ENCODE peak calls at places on chromosome 9, in six cellular contexts. D is AG20443; R is NCI-H2029; O is stimulated activated naive CD8-positive, alpha-beta T cell treated with anti-CD3 and anti-CD28 coated beads, Interleukin-15, amount 100 ng/mL, for 72 hours; T is HTR-8/SVneo; H is T47D. W is an unnamed sample.
A peak's percentile ranks its signal among the peaks of the same experiment; 100 is the strongest.

GRCh38 chr9:36765077-36765390 is 192.3 kb downstream of the MELK start:
- DNase-seq in D (no peak), R (peak; percentile 68), O (no peak), T (no peak), H (no peak), W (no peak)

GRCh38 chr9:87464110-87464991 is 33.3 kb upstream of the DAPK1 start:
- DNase-seq in D (peak; percentile 41), R (no peak), O (peak; percentile 25), T (no peak), H (no peak), W (no peak)

GRCh38 chr9:6827370-6827949 is 69.7 kb downstream of the KDM4C start:
- DNase-seq in D (peak; percentile 29), R (no peak), O (peak; percentile 47), T (peak; percentile 63), H (peak; percentile 8), W (peak; percentile 11)

GRCh38 chr9:95874303-95874988 is 1.0 kb upstream of the ERCC6L2 start:
- DNase-seq in D (peak; percentile 21), R (no peak), O (no peak), T (no peak), H (no peak), W (no peak)

GRCh38 chr9:19127881-19128719 is 808 bp upstream of the PLIN2 start:
- DNase-seq in D (no peak), R (no peak), O (no peak), T (no peak), H (no peak), W (no peak)

GRCh38 chr9:20561542-20561941 is 60.8 kb downstream of the MLLT3 start:
- DNase-seq in D (no peak), R (no peak), O (no peak), T (no peak), H (no peak), W (no peak)

GRCh38 chr9:91905958-91906585 is 44.0 kb downstream of the ROR2 start:
- DNase-seq in D (no peak), R (no peak), O (peak; percentile 62), T (no peak), H (peak; percentile 49), W (no peak)

GRCh38 chr9:17315341-17315740 is 180.5 kb downstream of the CNTLN start:
- DNase-seq in D (peak; percentile 18), R (no peak), O (no peak), T (no peak), H (no peak), W (no peak)

GRCh38 chr9:124776613-124776951 is 351 bp upstream of the OLFML2A start:
- DNase-seq in D (no peak), R (no peak), O (no peak), T (no peak), H (no peak), W (no peak)

GRCh38 chr9:119027901-119028699 is 341.1 kb downstream of the BRINP1 start:
- DNase-seq in D (no peak), R (no peak), O (no peak), T (no peak), H (no peak), W (no peak)

GRCh38 chr9:22119537-22120167 is 110.5 kb upstream of the CDKN2B start:
- DNase-seq in D (no peak), R (no peak), O (no peak), T (no peak), H (no peak), W (no peak)

GRCh38 chr9:128733256-128733655 is 9.3 kb upstream of the ZDHHC12 start:
- DNase-seq in D (peak; percentile 73), R (no peak), O (no peak), T (peak; percentile 80), H (peak; percentile 82), W (peak; percentile 84)

GRCh38 chr9:79610019-79610760 is 38.4 kb downstream of the TLE4 start:
- DNase-seq in D (peak; percentile 16), R (no peak), O (no peak), T (no peak), H (no peak), W (no peak)

GRCh38 chr9:84702469-84702868 is 32.9 kb downstream of the NTRK2 start:
- DNase-seq in D (no peak), R (no peak), O (no peak), T (no peak), H (no peak), W (no peak)

GRCh38 chr9:131755541-131756198 is 15.8 kb upstream of the RAPGEF1 start:
- DNase-seq in D (peak; percentile 87), R (peak; percentile 86), O (peak; percentile 88), T (peak; percentile 81), H (peak; percentile 59), W (peak; percentile 82)

GRCh38 chr9:18385676-18386075 is 88.3 kb upstream of the ADAMTSL1 start:
- DNase-seq in D (peak; percentile 32), R (no peak), O (no peak), T (no peak), H (no peak), W (no peak)

GRCh38 chr9:88378317-88378716 is 9.9 kb upstream of the SPIN1 start:
- DNase-seq in D (peak; percentile 14), R (no peak), O (no peak), T (no peak), H (no peak), W (no peak)

GRCh38 chr9:31272456-31273295 is 1111.8 kb upstream of the ACO1 start:
- DNase-seq in D (no peak), R (no peak), O (peak; percentile 35), T (no peak), H (no peak), W (no peak)

GRCh38 chr9:75156838-75157237 is 68.5 kb downstream of the OSTF1 start:
- DNase-seq in D (no peak), R (no peak), O (no peak), T (no peak), H (no peak), W (no peak)

GRCh38 chr9:5574998-5575397 is 53.9 kb upstream of the RIC1 start:
- DNase-seq in D (no peak), R (no peak), O (no peak), T (no peak), H (no peak), W (no peak)

GRCh38 chr9:117825609-117826347 is 121.6 kb downstream of the TLR4 start:
- DNase-seq in D (no peak), R (no peak), O (peak; percentile 59), T (no peak), H (no peak), W (no peak)

GRCh38 chr9:38211002-38211401 is 142.0 kb upstream of the SHB start:
- DNase-seq in D (no peak), R (no peak), O (no peak), T (no peak), H (no peak), W (no peak)

GRCh38 chr9:132214027-132214622 is 52.3 kb downstream of the NTNG2 start:
- DNase-seq in D (peak; percentile 95), R (peak; percentile 91), O (no peak), T (peak; percentile 92), H (peak; percentile 43), W (peak; percentile 63)

GRCh38 chr9:13552606-13553215 is 273.2 kb upstream of the MPDZ start:
- DNase-seq in D (no peak), R (peak; percentile 77), O (no peak), T (no peak), H (no peak), W (no peak)

GRCh38 chr9:21455320-21455719 is 15.1 kb downstream of the IFNA1 start:
- DNase-seq in D (peak; percentile 65), R (no peak), O (peak; percentile 25), T (peak; percentile 7), H (peak; percentile 18), W (no peak)

GRCh38 chr9:6845881-6846280 is 88.1 kb downstream of the KDM4C start:
- DNase-seq in D (peak; percentile 25), R (no peak), O (no peak), T (peak; percentile 26), H (peak; percentile 54), W (peak; percentile 6)

GRCh38 chr9:126809068-126809467 is 4.2 kb downstream of the ZBTB43 start:
- DNase-seq in D (no peak), R (no peak), O (no peak), T (no peak), H (no peak), W (no peak)

GRCh38 chr9:89806371-89807100 is 201.7 kb downstream of the GADD45G start:
- DNase-seq in D (no peak), R (no peak), O (no peak), T (no peak), H (no peak), W (no peak)

GRCh38 chr9:130660683-130661460 is 3.5 kb upstream of the PRDM12 start:
- DNase-seq in D (no peak), R (no peak), O (no peak), T (no peak), H (no peak), W (no peak)

GRCh38 chr9:20591223-20591622 is 31.1 kb downstream of the MLLT3 start:
- DNase-seq in D (no peak), R (no peak), O (no peak), T (no peak), H (no peak), W (no peak)

GRCh38 chr9:76996700-76997099 is 22.8 kb upstream of the FOXB2 start:
- DNase-seq in D (peak; percentile 78), R (no peak), O (no peak), T (no peak), H (no peak), W (no peak)

GRCh38 chr9:107638922-107639321 is 149.4 kb upstream of the KLF4 start:
- DNase-seq in D (peak; percentile 78), R (no peak), O (no peak), T (no peak), H (no peak), W (no peak)

GRCh38 chr9:134734270-134734669 is 92.7 kb downstream of the COL5A1 start:
- DNase-seq in D (peak; percentile 61), R (no peak), O (no peak), T (peak; percentile 18), H (no peak), W (no peak)

GRCh38 chr9:21711504-21711903 is 90.9 kb upstream of the MTAP start:
- DNase-seq in D (peak; percentile 16), R (no peak), O (no peak), T (no peak), H (no peak), W (no peak)

GRCh38 chr9:136170291-136170901 is 34.5 kb downstream of the LHX3 start:
- DNase-seq in D (peak; percentile 81), R (no peak), O (peak; percentile 69), T (peak; percentile 53), H (peak; percentile 65), W (no peak)

GRCh38 chr9:115157245-115157674 is 39.3 kb upstream of the TNC start:
- DNase-seq in D (peak; percentile 73), R (no peak), O (no peak), T (peak; percentile 41), H (no peak), W (no peak)

GRCh38 chr9:75023846-75024245 is 4.2 kb downstream of the CARNMT1 start:
- DNase-seq in D (no peak), R (no peak), O (peak; percentile 33), T (no peak), H (no peak), W (no peak)

GRCh38 chr9:84238652-84239051 is 101.9 kb downstream of the SLC28A3 start:
- DNase-seq in D (no peak), R (no peak), O (no peak), T (no peak), H (no peak), W (no peak)

W was measured in NCI-H510A.